ENCODE peak calls at places on chromosomes 4 and X, in seven cellular contexts. V, J, T, N, O, X and F are unnamed samples.

GRCh38 chrX:149950681-149951080 is 12.4 kb upstream of the EOLA2 start:
- DNase-seq in O (no peak), X (no peak), T (no peak), N (peak; percentile 49), V (no peak), J (peak; percentile 25), F (no peak)

GRCh38 chrX:103210056-103210455 is 4.9 kb upstream of the BEX4 start:
- DNase-seq in T (no peak), J (no peak), V (no peak), O (no peak), X (no peak), N (no peak), F (no peak)

GRCh38 chr4:2936773-2937145 is 26.4 kb downstream of the NOP14 start:
- DNase-seq in J (no peak), V (no peak), O (no peak), N (no peak), X (no peak), T (no peak), F (no peak)

GRCh38 chrX:37685452-37686347 is at the start of gene XK:
- DNase-seq in O (peak; percentile 24), N (no peak), T (peak; percentile 51), J (peak; percentile 50), X (no peak), V (peak; percentile 45), F (peak; percentile 19)

GRCh38 chrX:49977319-49978090 is 55.1 kb downstream of the CLCN5 start:
- DNase-seq in X (no peak), V (no peak), T (no peak), N (no peak), J (no peak), O (no peak), F (peak; percentile 6)

GRCh38 chrX:109409181-109409580 is 72.7 kb downstream of the GUCY2F start:
- DNase-seq in X (no peak), J (no peak), T (no peak), V (no peak), N (no peak), O (no peak), F (no peak)

GRCh38 chr4:114038762-114039392 is 59.4 kb upstream of the ARSJ start:
- DNase-seq in O (no peak), N (no peak), X (no peak), V (peak; percentile 35), J (no peak), T (no peak), F (no peak)

GRCh38 chr4:175298119-175298518 is 380.0 kb downstream of the ADAM29 start:
- DNase-seq in T (no peak), O (no peak), X (no peak), V (no peak), N (no peak), J (no peak), F (no peak)

GRCh38 chrX:1649623-1650022 is 34.8 kb downstream of the ASMT start:
- DNase-seq in O (no peak), J (peak; percentile 65), X (no peak), T (no peak), N (no peak), V (no peak), F (no peak)

GRCh38 chrX:15202458-15203177 is 67.3 kb downstream of the ASB9 start:
- DNase-seq in J (no peak), X (no peak), V (no peak), N (no peak), O (no peak), T (no peak), F (no peak)

GRCh38 chr4:56305390-56305789 is 81.9 kb downstream of the AASDH start:
- DNase-seq in X (no peak), J (no peak), N (no peak), T (no peak), V (no peak), O (no peak), F (no peak)

GRCh38 chrX:107935200-107935599 is 47.0 kb downstream of the TEX13B start:
- DNase-seq in N (no peak), V (no peak), O (no peak), T (no peak), X (no peak), J (no peak), F (no peak)

GRCh38 chrX:14476169-14476568 is 53.2 kb upstream of the GLRA2 start:
- DNase-seq in J (no peak), V (no peak), X (no peak), N (peak; percentile 4), O (no peak), T (no peak), F (no peak)

GRCh38 chr4:89000844-89001360 is 56.1 kb downstream of the FAM13A start:
- DNase-seq in J (no peak), N (no peak), O (no peak), X (no peak), T (no peak), V (peak; percentile 79), F (peak; percentile 63)

GRCh38 chr4:11471613-11472012 is 42.9 kb upstream of the HS3ST1 start:
- DNase-seq in O (no peak), V (no peak), N (peak; percentile 17), T (no peak), X (peak; percentile 11), J (no peak), F (no peak)

GRCh38 chrX:27863813-27864212 is 56.0 kb downstream of the MAGEB10 start:
- DNase-seq in V (no peak), N (no peak), O (no peak), J (no peak), X (no peak), T (no peak), F (no peak)

GRCh38 chr4:102868153-102868781 is 525 bp upstream of the CISD2 start:
- DNase-seq in T (peak; percentile 18), V (no peak), N (peak; percentile 16), O (no peak), X (no peak), J (no peak), F (no peak)

GRCh38 chr4:8940792-8941491 is 69.3 kb upstream of the HMX1 start:
- DNase-seq in V (no peak), T (no peak), N (no peak), O (no peak), J (peak; percentile 33), X (no peak), F (no peak)

GRCh38 chr4:167023359-167023925 is 210.9 kb downstream of the SPOCK3 start:
- DNase-seq in O (no peak), J (no peak), N (no peak), X (no peak), V (no peak), T (no peak), F (no peak)

GRCh38 chrX:129984196-129984962 is 1.9 kb downstream of the BCORL1 start:
- DNase-seq in X (no peak), T (peak; percentile 32), V (no peak), N (peak; percentile 4), O (peak; percentile 37), J (peak; percentile 56), F (no peak)

GRCh38 chr4:60655356-60655755 is 544.8 kb upstream of the ADGRL3 start:
- DNase-seq in N (no peak), T (no peak), J (no peak), X (no peak), O (no peak), V (no peak), F (no peak)

GRCh38 chr4:164659765-164660164 is 94.2 kb upstream of the SMIM31 start:
- DNase-seq in V (no peak), O (no peak), X (no peak), T (no peak), J (no peak), N (no peak), F (no peak)

GRCh38 chr4:151939670-151940069 is 178.9 kb upstream of the GATB start:
- DNase-seq in N (no peak), V (no peak), X (no peak), O (no peak), J (no peak), T (no peak), F (no peak)

GRCh38 chr4:186128842-186129241 is 24.3 kb downstream of the FAM149A start:
- DNase-seq in T (no peak), J (no peak), X (no peak), O (no peak), V (no peak), N (no peak), F (no peak)

GRCh38 chr4:123555500-123556273 is 159.1 kb downstream of the SPRY1 start:
- DNase-seq in J (peak; percentile 37), X (peak; percentile 2), N (peak; percentile 93), T (peak; percentile 87), V (no peak), O (no peak), F (no peak)

GRCh38 chrX:120316587-120317283 is 5.5 kb upstream of the TMEM255A start:
- DNase-seq in V (no peak), N (no peak), T (no peak), X (no peak), O (no peak), J (no peak), F (no peak)

GRCh38 chr4:102817021-102817605 is 10.2 kb downstream of the UBE2D3 start:
- DNase-seq in N (no peak), J (no peak), V (no peak), O (no peak), X (no peak), T (no peak), F (peak; percentile 3)

GRCh38 chr4:182143086-182143821 is 99.9 kb upstream of the TENM3 start:
- DNase-seq in J (peak; percentile 19), O (no peak), N (no peak), V (no peak), X (no peak), T (peak; percentile 12), F (no peak)

GRCh38 chrX:66053414-66053813 is 13.5 kb upstream of the VSIG4 start:
- DNase-seq in X (no peak), J (peak; percentile 7), T (no peak), N (no peak), V (no peak), O (no peak), F (no peak)

GRCh38 chr4:125187621-125188176 is 127.1 kb upstream of the FAT4 start:
- DNase-seq in V (no peak), N (no peak), J (no peak), X (no peak), T (no peak), O (no peak), F (no peak)

GRCh38 chr4:153169811-153170210 is 34.4 kb upstream of the TRIM2 start:
- DNase-seq in J (no peak), X (no peak), T (no peak), O (no peak), N (no peak), V (no peak), F (no peak)